ENCODE peak calls at places on chromosomes 16 and 17, in ten cellular contexts. J is cardiac muscle cell, C is HAP-1, B is suprapubic skin, E is AG09309, A is prostate gland, U is tibial artery, H is aorta, X is heart left ventricle, K is stomach. Q is an unnamed sample.

GRCh38 chr16:70696952-70697600 is 11.2 kb upstream of the MTSS2 start:
- DNase-seq in H (no peak), B (no peak), E (no peak), U (peak), K (peak), C (no peak), X (no peak), J (no peak), A (peak), Q (peak)

GRCh38 chr16:15811778-15812750 is 44.8 kb downstream of the MYH11 start:
- DNase-seq in H (peak), J (peak), A (peak), B (peak), U (peak), E (peak), K (peak), C (peak), X (no peak), Q (no peak)

GRCh38 chr17:27970587-27970986 is 71.9 kb upstream of the NLK start:
- DNase-seq in X (no peak), E (no peak), A (no peak), U (no peak), C (no peak), J (no peak), B (no peak), H (no peak), K (no peak), Q (no peak)

GRCh38 chr16:71230122-71230845 is at the start of gene HYDIN:
- DNase-seq in U (no peak), A (peak), X (no peak), J (peak), B (peak), H (peak), K (no peak), E (no peak), C (peak), Q (no peak)

GRCh38 chr17:31389673-31390381 is 1.6 kb upstream of the RAB11FIP4 start:
- DNase-seq in H (no peak), C (no peak), A (no peak), J (no peak), K (peak), U (peak), B (no peak), X (no peak), E (no peak), Q (no peak)

GRCh38 chr16:69725480-69726312 is 664 bp downstream of the NQO1 start:
- DNase-seq in E (no peak), A (no peak), C (no peak), J (no peak), U (peak), H (peak), K (peak), X (no peak), B (peak), Q (no peak)

GRCh38 chr17:9644910-9645751 is at the start of gene USP43:
- DNase-seq in U (no peak), B (no peak), A (peak), X (no peak), E (no peak), H (no peak), K (peak), J (peak), C (peak), Q (no peak)

GRCh38 chr16:28609631-28610594 is at the start of gene SULT1A1:
- DNase-seq in X (peak), A (no peak), K (peak), H (peak), E (no peak), C (no peak), J (peak), U (no peak), B (peak), Q (no peak)

GRCh38 chr16:70715113-70715711 is 29.4 kb upstream of the MTSS2 start:
- DNase-seq in H (peak), B (no peak), J (no peak), X (peak), E (peak), C (no peak), U (peak), A (peak), K (peak), Q (no peak)

GRCh38 chr17:76270770-76271668 is 5.9 kb downstream of the UBALD2 start:
- DNase-seq in E (no peak), J (no peak), X (no peak), U (no peak), A (no peak), C (no peak), H (no peak), B (no peak), K (no peak), Q (no peak)

GRCh38 chr17:76272541-76273434 is 7.6 kb downstream of the UBALD2 start:
- DNase-seq in U (no peak), E (no peak), A (no peak), B (no peak), H (no peak), C (no peak), J (no peak), X (peak), K (no peak), Q (no peak)

GRCh38 chr17:76273435-76273921 is 8.3 kb downstream of the UBALD2 start:
- DNase-seq in E (no peak), J (no peak), B (peak), C (no peak), H (no peak), U (no peak), A (no peak), X (no peak), K (no peak), Q (no peak)

GRCh38 chr17:76270127-76270592 is 5.0 kb downstream of the UBALD2 start:
- DNase-seq in A (no peak), U (no peak), K (no peak), C (no peak), H (no peak), X (no peak), B (no peak), E (no peak), J (no peak), Q (no peak)

DNA sequence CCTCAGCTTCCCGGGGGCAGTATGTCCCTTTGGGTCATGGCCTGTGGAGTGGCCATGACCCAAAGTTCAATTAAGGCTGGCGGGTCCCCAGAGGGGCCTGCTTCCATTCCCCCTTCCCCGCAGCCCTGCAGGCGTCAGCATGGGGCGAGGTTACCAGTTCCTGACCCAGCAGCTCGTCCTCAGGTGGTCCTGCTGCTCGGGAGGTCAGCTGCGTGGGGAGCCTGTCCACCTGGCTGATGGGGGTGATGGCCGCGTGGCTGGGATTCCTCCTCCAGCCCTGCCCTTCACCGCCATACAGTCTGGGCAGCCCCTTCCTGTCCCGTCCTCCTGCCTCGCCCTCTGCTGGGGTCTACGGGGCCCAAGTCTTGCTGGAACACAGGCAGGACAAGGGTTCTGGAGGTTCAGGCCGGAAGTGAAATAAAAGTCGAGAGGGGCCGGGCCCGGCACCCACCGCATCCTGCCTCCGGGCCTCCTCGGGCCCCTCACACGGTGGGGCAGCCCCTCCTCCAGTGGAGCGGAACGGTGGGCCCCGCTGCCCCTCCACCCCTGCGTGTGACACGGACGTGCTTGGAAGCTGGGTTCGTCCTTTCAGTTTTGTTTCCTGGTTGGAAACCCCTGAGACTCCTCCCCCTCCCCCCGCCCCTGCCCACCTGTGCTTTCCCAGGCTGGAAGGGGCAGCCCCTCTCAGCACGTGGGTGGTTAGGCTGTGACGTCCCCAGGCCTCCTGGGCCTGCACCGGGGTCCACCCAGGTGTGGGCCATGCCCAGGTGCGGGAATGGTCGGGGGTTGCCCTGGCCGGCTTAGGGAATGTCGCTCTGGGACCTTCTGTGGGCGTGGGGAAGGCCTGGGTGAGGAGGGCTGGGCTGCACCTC is 6.8 kb downstream of the UBALD2 start:
- DNase-seq in C (no peak), U (no peak), E (no peak), K (peak), X (peak), A (no peak), J (no peak), H (peak), B (no peak), Q (no peak)
- H3K4me3 ChIP-seq in C (no peak), U (peak), E (no peak), K (peak), X (peak), A (peak), J (no peak), H (peak), B (peak), Q (no peak)

GRCh38 chr17:48553837-48554236 is 8.9 kb upstream of the HOXB2 start:
- DNase-seq in A (no peak), E (no peak), K (no peak), U (no peak), H (no peak), B (no peak), C (no peak), J (no peak), X (no peak), Q (no peak)
- H3K4me3 ChIP-seq in A (no peak), E (no peak), K (peak), U (peak), H (peak), B (peak), C (no peak), J (peak), X (no peak), Q (no peak)

DNA sequence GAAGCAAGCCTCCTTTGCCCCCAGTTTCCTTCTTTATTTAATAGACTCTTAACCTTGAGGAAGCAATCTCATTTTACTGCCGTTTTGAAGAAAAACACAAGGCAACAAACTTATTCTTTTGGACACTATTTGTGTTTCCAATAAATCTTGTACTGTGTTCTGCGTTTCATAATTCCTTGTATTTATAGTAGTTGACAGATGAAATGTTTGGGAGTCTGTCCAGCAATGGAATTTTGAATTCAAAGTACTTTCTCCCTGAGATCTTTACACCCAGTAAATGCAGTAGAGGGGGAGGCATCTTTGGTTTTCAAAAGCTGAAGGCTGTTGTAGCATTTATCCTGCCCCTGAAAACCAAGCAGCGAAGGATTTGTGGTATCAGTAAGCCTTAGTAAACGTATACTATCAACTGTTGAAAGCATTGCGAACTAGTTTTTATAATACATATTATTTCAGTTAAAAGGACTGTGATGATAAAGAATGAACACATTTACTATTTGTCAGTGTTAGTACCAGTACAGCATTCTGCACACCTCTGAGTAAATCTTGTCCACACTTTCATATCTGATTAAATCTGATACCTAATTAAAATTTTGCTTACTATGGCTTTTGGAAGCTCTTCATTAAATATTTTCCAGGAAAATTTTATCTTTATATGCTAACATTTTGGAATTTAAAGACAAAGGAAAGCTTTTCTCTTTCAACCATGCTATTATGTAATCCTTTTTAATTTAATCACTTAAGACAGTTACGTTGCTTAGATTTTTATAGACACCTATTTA is 83.1 kb downstream of the TNRC6C start:
- DNase-seq in U (no peak), K (no peak), A (no peak), X (no peak), H (no peak), B (no peak), E (no peak), J (no peak), C (no peak), Q (no peak)
- H3K4me3 ChIP-seq in U (peak), K (peak), A (peak), X (peak), H (peak), B (peak), E (peak), J (no peak), C (no peak), Q (no peak)

DNA sequence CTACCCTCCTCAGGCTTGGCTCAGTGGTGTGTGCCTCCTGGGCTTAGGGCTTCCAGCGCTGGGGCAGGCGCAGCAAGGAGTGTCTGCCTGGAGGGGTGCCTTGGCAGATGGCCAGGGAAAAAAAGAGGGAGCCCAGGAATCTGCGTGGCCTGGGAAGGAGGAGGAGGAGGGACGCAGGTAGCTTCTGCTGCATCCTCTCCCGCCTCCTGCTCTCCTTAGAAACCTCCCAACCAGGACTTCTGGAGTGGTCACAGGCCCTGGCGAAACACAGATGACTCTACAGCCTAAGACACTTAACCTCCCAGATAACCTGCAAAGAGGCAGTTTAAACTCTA is 7.3 kb upstream of the BCAR1 start:
- DNase-seq in K (no peak), U (no peak), X (no peak), C (no peak), H (no peak), E (no peak), J (no peak), A (no peak), B (peak), Q (no peak)
- H3K4me3 ChIP-seq in K (no peak), U (no peak), X (no peak), C (no peak), H (no peak), E (no peak), J (no peak), A (no peak), B (no peak), Q (no peak)

GRCh38 chr17:7850970-7851437 is 3.9 kb upstream of the TMEM88 start:
- DNase-seq in A (no peak), H (no peak), J (no peak), B (no peak), X (no peak), U (peak), C (no peak), E (no peak), K (no peak), Q (no peak)

GRCh38 chr17:7850118-7850504 is 4.8 kb upstream of the TMEM88 start:
- DNase-seq in J (no peak), X (no peak), K (no peak), C (no peak), B (no peak), A (no peak), U (no peak), H (no peak), E (no peak), Q (no peak)

GRCh38 chr17:7852262-7852670 is 2.6 kb upstream of the TMEM88 start:
- DNase-seq in J (no peak), K (no peak), U (peak), A (no peak), H (no peak), X (no peak), E (no peak), B (peak), C (no peak), Q (no peak)

GRCh38 chr17:7852919-7853692 is 1.8 kb upstream of the TMEM88 start:
- DNase-seq in B (no peak), C (no peak), X (no peak), K (no peak), A (no peak), U (peak), J (no peak), E (no peak), H (peak), Q (no peak)

DNA sequence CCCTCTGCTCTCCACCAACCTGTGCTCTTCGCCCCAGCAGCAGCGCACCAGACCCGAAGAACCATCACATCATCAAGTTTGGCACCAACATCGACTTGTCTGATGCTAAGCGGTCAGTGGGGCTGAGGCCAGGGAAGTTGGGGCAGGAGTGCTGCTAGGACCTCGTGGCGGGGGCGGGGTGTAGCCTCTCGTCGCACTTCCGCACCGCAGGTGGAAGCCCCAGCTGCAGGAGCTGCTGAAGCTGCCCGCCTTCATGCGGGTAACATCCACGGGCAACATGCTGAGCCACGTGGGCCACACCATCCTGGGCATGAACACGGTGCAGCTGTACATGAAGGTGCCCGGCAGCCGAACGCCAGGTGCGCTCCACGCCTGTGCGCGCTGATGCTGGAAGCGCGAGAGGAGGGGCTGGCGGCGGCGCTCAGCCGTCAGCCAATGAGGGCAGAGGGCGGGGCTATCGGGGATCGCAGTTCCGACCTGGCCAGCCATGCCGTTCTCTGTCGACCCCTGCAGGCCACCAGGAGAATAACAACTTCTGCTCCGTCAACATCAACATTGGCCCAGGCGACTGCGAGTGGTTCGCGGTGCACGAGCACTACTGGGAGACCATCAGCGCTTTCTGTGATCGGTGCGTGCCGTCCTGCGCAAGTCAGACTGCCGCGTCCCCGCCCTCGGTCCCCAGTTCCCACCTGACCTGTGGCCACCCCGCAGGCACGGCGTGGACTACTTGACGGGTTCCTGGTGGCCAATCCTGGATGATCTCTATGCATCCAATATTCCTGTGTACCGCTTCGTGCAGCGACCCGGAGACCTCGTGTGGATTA is 3.2 kb upstream of the TMEM88 start:
- DNase-seq in C (peak), J (peak), B (peak), H (peak), A (peak), U (peak), E (no peak), K (peak), X (peak), Q (peak)
- H3K4me3 ChIP-seq in C (peak), J (no peak), B (no peak), H (no peak), A (no peak), U (no peak), E (no peak), K (peak), X (no peak), Q (peak)

Q was measured in Jurkat, Clone E6-1.